ENCODE peak calls at places on chromosome 19, in six cellular contexts. F is IMR-90; U is Karpas-422; R is uterus; J is breast epithelium; X is naive thymus-derived CD4-positive, alpha-beta T cell. M is an unnamed sample. For H3K36me3, the result is how much of the 10 kb centered on the place peaks cover.

GRCh38 chr19:11451942-11452813 is 16.7 kb downstream of the PRKCSH start:
- DNase-seq in J (no peak), X (no peak), F (no peak), R (no peak), U (peak), M (no peak)

GRCh38 chr19:38690832-38691231 is 43.4 kb downstream of the ACTN4 start:
- DNase-seq in R (no peak), U (no peak), J (no peak), X (no peak), F (no peak), M (no peak)

GRCh38 chr19:40178756-40179155 is 12.5 kb upstream of the MAP3K10 start:
- DNase-seq in X (no peak), J (no peak), U (no peak), R (no peak), F (no peak), M (no peak)

GRCh38 chr19:39199025-39199424 is 2.3 kb downstream of the NCCRP1 start:
- DNase-seq in R (peak), X (no peak), U (no peak), J (no peak), F (peak), M (peak)

GRCh38 chr19:58009666-58010301 is 7.2 kb upstream of the ZNF606 start:
- DNase-seq in X (no peak), U (no peak), F (peak), R (peak), J (peak), M (peak)

GRCh38 chr19:11242864-11243797 is 3.7 kb downstream of the ANGPTL8 start:
- DNase-seq in X (peak), J (peak), U (peak), F (peak), R (peak), M (peak)

GRCh38 chr19:3494051-3494450 is 6.4 kb downstream of the DOHH start:
- DNase-seq in J (no peak), X (peak), U (peak), R (no peak), F (no peak), M (no peak)

GRCh38 chr19:47541507-47541906 is 26.6 kb upstream of the NAPA start:
- DNase-seq in U (no peak), J (no peak), F (no peak), X (peak), R (no peak), M (no peak)

GRCh38 chr19:7968796-7969559 is 25.5 kb upstream of the TIMM44 start:
- DNase-seq in J (no peak), R (no peak), F (no peak), U (no peak), X (no peak), M (no peak)

GRCh38 chr19:12294308-12295158 is at the start of gene ZNF44:
- DNase-seq in X (peak), F (peak), R (peak), U (peak), J (peak), M (peak)

GRCh38 chr19:11453468-11454341 is 18.3 kb downstream of the PRKCSH start:
- DNase-seq in F (no peak), U (peak), J (no peak), R (no peak), X (no peak), M (no peak)

GRCh38 chr19:14366529-14366928 is 14.7 kb upstream of the ADGRE5 start:
- DNase-seq in J (peak), F (peak), R (no peak), X (peak), U (peak), M (peak)

GRCh38 chr19:13902993-13903555 is 2.8 kb downstream of the BRME1 start:
- DNase-seq in J (no peak), U (peak), X (no peak), F (no peak), R (no peak), M (no peak)

GRCh38 chr19:34733266-34733825 is 697 bp upstream of the ZNF181 start:
- DNase-seq in U (peak), F (no peak), R (no peak), X (peak), J (no peak), M (no peak)

GRCh38 chr19:5808120-5808816 is 3.4 kb downstream of the NRTN start:
- DNase-seq in J (no peak), U (no peak), R (no peak), F (no peak), X (no peak), M (no peak)

GRCh38 chr19:41937525-41937924 is 9.3 kb upstream of the ERFL start:
- DNase-seq in X (no peak), F (no peak), J (no peak), R (no peak), U (peak), M (no peak)

GRCh38 chr19:7989071-7989575 is 16.3 kb downstream of the ELAVL1 start:
- DNase-seq in F (no peak), X (no peak), R (no peak), J (no peak), U (no peak), M (no peak)

GRCh38 chr19:33177417-33177976 is 16.6 kb upstream of the LRP3 start:
- DNase-seq in U (no peak), J (peak), F (no peak), R (no peak), X (peak), M (peak)

GRCh38 chr19:2618611-2619010 is 83.9 kb downstream of the GNG7 start:
- DNase-seq in F (peak), U (peak), X (peak), J (no peak), R (no peak), M (peak)

GRCh38 chr19:7257148-7258041 is 36.8 kb downstream of the INSR start:
- DNase-seq in J (no peak), F (peak), U (no peak), X (no peak), R (peak), M (no peak)

GRCh38 chr19:19575411-19575810 is 37.3 kb downstream of the CILP2 start:
- DNase-seq in J (no peak), F (no peak), U (no peak), X (no peak), R (no peak), M (no peak)

GRCh38 chr19:22620401-22620800 is 13.7 kb upstream of the ZNF492 start:
- DNase-seq in X (no peak), U (no peak), F (no peak), R (no peak), J (no peak), M (no peak)

GRCh38 chr19:11480081-11480926 is 542 bp downstream of the ELAVL3 start:
- DNase-seq in F (no peak), J (no peak), R (no peak), U (no peak), X (no peak), M (peak)

GRCh38 chr19:39098365-39099269 is 14.4 kb downstream of the ACP7 start:
- DNase-seq in J (no peak), R (no peak), U (no peak), F (no peak), X (no peak), M (no peak)

GRCh38 chr19:13329766-13330165 is 176.5 kb downstream of the CACNA1A start:
- DNase-seq in U (no peak), J (no peak), F (peak), X (no peak), R (no peak), M (peak)

GRCh38 chr19:50361290-50362029 is 4.0 kb downstream of the NAPSA start:
- DNase-seq in X (no peak), F (no peak), U (peak), R (no peak), J (no peak), M (no peak)

GRCh38 chr19:38267780-38268430 is 3.5 kb downstream of the SPINT2 start:
- DNase-seq in U (no peak), F (no peak), J (no peak), X (no peak), R (no peak), M (no peak)

GRCh38 chr19:41555752-41556151 is 20.2 kb upstream of the CEACAM21 start:
- DNase-seq in U (no peak), X (no peak), J (no peak), R (no peak), F (no peak), M (no peak)

GRCh38 chr19:35162471-35163326 is 8.2 kb downstream of the FXYD5 start:
- DNase-seq in R (no peak), F (no peak), X (no peak), U (no peak), J (no peak), M (peak)

DNA sequence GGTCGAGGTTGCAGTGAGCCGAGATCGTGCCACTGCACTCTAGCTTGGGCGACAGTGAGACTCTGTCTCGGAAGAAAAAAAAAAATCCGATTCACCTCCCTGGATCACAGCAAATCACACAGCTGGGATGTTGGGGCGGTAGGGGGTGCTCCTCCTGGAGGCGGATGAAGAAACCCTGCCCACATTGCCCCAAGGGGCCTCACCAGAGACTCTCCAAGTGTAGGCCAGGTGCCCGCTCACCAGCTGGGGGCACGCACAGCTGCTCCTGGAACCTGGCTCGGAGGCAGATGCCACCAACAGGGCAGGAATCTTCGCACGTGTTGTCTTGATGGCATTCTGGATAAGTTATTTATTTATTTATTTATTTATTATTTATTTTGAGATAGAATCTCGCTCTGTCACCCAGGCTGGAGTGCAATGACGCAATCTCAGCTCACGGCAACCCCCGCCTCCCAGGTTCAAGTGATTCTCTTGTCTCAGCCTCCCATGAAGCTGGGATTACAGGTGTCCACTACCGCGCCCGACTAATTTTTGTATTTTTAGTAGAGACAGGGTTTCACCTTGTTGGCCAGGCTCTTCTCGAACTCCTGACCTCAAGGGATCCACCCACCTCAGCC is 3.1 kb downstream of the UQCR11 start:
- DNase-seq in X (no peak), F (no peak), J (no peak), U (no peak), R (no peak), M (no peak)
- H3K36me3 ChIP-seq in X (under half), F (under half), J (under half), U (under half), R (under half), M (under half)

GRCh38 chr19:16193466-16193865 is 4.2 kb upstream of the AP1M1 start:
- DNase-seq in F (no peak), R (no peak), X (no peak), J (no peak), U (peak), M (peak)

GRCh38 chr19:16190736-16191135 is 5.5 kb downstream of the FAM32A start:
- DNase-seq in J (no peak), X (no peak), F (no peak), R (no peak), U (no peak), M (no peak)

GRCh38 chr19:16188521-16188920 is 3.3 kb downstream of the FAM32A start:
- DNase-seq in F (no peak), X (no peak), J (no peak), U (no peak), R (no peak), M (no peak)

GRCh38 chr19:16190198-16190597 is 5.0 kb downstream of the FAM32A start:
- DNase-seq in F (no peak), X (no peak), U (no peak), J (no peak), R (no peak), M (no peak)

GRCh38 chr19:16191216-16191908 is 6.2 kb downstream of the FAM32A start:
- DNase-seq in U (no peak), R (no peak), F (no peak), J (no peak), X (no peak), M (no peak)
- H3K36me3 ChIP-seq in U (under half), R (under half), F (under half), J (under half), X (under half), M (half or more)

DNA sequence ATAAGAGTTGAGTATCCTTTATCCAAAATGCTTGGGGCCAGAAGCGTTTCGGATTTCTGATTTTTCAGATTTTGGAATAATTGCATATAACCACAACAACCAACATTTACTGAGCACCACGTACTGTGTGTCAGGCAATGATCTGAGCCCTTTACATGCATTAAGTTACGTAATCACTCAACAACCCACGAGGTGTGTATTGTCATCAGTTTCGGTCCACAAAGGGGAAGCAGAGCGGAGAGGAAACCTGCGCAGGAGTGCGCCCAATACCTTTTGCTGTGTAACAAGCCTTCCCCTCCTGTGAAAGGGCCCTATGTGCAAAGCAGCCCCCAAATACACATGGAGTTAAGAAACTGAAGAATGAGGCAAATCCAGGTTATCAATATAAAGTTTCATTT is 20.7 kb upstream of the NLRP12 start:
- DNase-seq in U (no peak), X (no peak), J (no peak), F (no peak), R (no peak), M (no peak)
- H3K36me3 ChIP-seq in U (under half), X (under half), J (under half), F (under half), R (under half), M (under half)

GRCh38 chr19:48985711-48986110 is 7.4 kb downstream of the GYS1 start:
- DNase-seq in X (no peak), R (no peak), F (no peak), J (no peak), U (no peak), M (no peak)
- H3K36me3 ChIP-seq in X (under half), R (under half), F (half or more), J (under half), U (under half), M (half or more)

GRCh38 chr19:16529466-16530144 is 12.6 kb downstream of the CHERP start:
- DNase-seq in R (no peak), F (no peak), U (no peak), J (no peak), X (no peak), M (no peak)

GRCh38 chr19:16530540-16531379 is 11.5 kb downstream of the CHERP start:
- DNase-seq in R (no peak), U (no peak), X (no peak), J (no peak), F (no peak), M (no peak)

GRCh38 chr19:16527334-16527935 is 14.8 kb downstream of the CHERP start:
- DNase-seq in J (no peak), U (no peak), R (no peak), X (no peak), F (no peak), M (no peak)

GRCh38 chr19:16525751-16526481 is 16.3 kb downstream of the CHERP start:
- DNase-seq in X (no peak), F (no peak), U (no peak), R (no peak), J (no peak), M (no peak)

GRCh38 chr19:16527971-16528521 is 14.2 kb downstream of the CHERP start:
- DNase-seq in R (no peak), U (peak), X (peak), F (no peak), J (no peak), M (no peak)
- H3K36me3 ChIP-seq in R (under half), U (under half), X (under half), F (half or more), J (under half), M (half or more)

DNA sequence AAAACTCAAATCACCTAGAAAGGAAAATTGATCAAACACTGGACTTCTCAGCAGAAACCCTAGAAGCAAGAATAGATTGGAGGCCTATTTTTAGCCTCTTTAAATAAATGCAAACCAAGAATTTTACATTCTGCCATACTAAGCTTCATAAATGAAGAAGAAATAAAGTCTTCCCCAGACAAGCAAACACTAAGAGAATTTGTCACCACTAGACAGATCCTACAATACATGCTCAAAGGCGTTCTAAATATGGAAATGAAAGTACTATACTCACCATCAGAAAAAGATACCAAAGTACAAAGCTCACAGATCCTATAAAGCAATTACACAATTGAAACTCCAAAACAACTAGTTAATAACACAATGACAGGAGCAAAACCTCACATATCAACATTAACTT is 578.1 kb downstream of the UQCRFS1 start:
- DNase-seq in F (no peak), J (no peak), R (no peak), U (no peak), X (no peak), M (no peak)
- H3K36me3 ChIP-seq in F (under half), J (under half), R (under half), U (under half), X (under half), M (under half)

DNA sequence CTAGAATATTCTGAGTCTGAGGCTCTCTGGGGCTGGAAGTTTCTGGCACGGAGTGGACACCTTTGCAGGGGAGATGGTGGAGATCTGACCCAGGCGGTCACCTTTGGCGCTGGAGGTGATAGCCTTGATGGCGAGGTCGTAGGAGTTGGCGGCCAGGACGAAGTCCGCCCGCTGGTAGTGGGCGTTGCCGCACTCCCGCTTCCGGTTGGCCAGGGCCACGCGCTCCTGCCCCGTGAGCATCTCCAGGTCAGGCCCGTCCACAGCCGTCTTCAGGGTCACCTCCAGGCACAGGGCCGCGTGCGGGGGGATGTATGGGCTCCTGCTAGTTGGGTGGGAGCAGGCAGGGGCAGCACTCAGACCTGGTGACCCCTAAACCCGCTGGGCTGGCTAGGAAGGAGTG is 5.3 kb downstream of the FKBP8 start:
- DNase-seq in U (no peak), R (no peak), J (no peak), X (no peak), F (no peak), M (no peak)
- H3K36me3 ChIP-seq in U (under half), R (under half), J (under half), X (under half), F (half or more), M (half or more)

GRCh38 chr19:43660301-43660700 is 9.7 kb downstream of the PLAUR start:
- DNase-seq in R (no peak), X (no peak), U (no peak), F (no peak), J (no peak), M (no peak)

GRCh38 chr19:43658001-43658400 is 12.0 kb downstream of the PLAUR start:
- DNase-seq in F (no peak), J (no peak), X (peak), R (no peak), U (no peak), M (no peak)

GRCh38 chr19:43651758-43652545 is 12.3 kb upstream of the CADM4 start:
- DNase-seq in J (peak), F (peak), R (peak), U (peak), X (no peak), M (peak)

GRCh38 chr19:43652546-43652874 is 12.9 kb upstream of the CADM4 start:
- DNase-seq in F (no peak), J (no peak), X (no peak), U (no peak), R (no peak), M (no peak)

DNA sequence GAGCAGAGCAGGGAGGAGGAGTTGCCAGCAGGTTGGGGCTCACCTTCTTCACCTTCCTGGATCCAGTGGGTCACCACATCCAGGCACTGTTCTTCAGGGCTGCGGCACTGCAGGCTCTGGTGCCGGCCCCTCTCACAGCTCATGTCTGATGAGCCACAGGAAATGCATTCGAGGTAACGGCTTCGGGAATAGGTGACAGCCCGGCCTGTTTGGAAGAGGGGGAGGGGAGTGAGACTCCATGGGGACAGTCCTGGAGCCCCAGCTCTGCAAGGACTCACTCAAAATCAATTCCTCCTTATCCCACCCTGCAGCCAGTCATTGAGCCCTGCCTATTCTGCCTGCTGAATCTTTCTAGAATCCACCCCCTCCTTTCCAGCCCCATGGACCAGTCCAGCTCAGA is 13.5 kb downstream of the PLAUR start:
- DNase-seq in F (no peak), R (no peak), U (no peak), X (no peak), J (no peak), M (no peak)
- H3K36me3 ChIP-seq in F (half or more), R (under half), U (under half), X (under half), J (under half), M (half or more)

DNA sequence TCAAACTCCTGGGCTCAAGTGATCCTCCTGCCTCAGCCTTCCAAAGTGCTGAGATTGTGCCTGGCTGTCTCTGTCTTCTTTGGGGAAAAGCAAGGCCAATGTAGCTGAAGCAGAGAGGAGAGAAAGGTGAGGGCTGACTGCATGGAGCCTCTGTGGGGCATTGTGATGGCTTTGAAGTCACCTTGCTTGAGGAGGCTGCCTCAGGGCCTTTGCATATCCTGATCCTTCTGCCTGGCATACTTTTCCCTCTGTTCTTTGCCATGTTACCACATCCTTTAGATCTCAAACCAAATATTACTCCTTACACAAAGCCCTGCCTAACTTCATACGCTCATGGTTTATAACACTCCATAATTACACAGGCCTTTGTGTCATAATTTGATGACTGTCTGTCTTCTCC is 9.4 kb upstream of the PPP5C start:
- DNase-seq in J (no peak), X (no peak), F (no peak), R (no peak), U (no peak), M (no peak)
- H3K36me3 ChIP-seq in J (under half), X (under half), F (under half), R (under half), U (under half), M (under half)